ENCODE peak calls at places on chromosomes 2 and 18, in eight cellular contexts. R, W, Y, O, G, H, M and F are unnamed samples.

GRCh38 chr2:241490444-241490760 is 18.0 kb downstream of the STK25 start:
- DNase-seq in H (no peak), R (no peak), O (no peak), M (no peak), W (no peak), Y (no peak), G (no peak), F (no peak)

GRCh38 chr2:237600205-237600846 is 9.8 kb upstream of the RAB17 start:
- DNase-seq in H (peak; percentile 28), Y (no peak), O (peak; percentile 85), M (no peak), R (peak; percentile 81), W (no peak), G (no peak), F (no peak)

GRCh38 chr2:38076710-38077430 is 919 bp upstream of the CYP1B1 start:
- DNase-seq in M (peak; percentile 84), O (peak; percentile 96), W (peak; percentile 86), H (peak; percentile 84), Y (peak; percentile 94), R (peak; percentile 98), G (peak; percentile 68), F (peak; percentile 61)

GRCh38 chr2:46747297-46747818 is 168.2 kb downstream of the MCFD2 start:
- DNase-seq in R (no peak), G (no peak), M (no peak), O (no peak), W (no peak), H (no peak), Y (no peak), F (no peak)

GRCh38 chr2:4780679-4781078 is 911.5 kb upstream of the SOX11 start:
- DNase-seq in O (no peak), M (peak; percentile 23), W (peak; percentile 8), R (no peak), G (no peak), H (no peak), Y (no peak), F (no peak)

GRCh38 chr2:30772021-30772705 is 35.1 kb downstream of the CAPN13 start:
- DNase-seq in R (no peak), Y (no peak), W (no peak), H (peak; percentile 15), G (no peak), M (no peak), O (no peak), F (no peak)

GRCh38 chr2:241743620-241744019 is 9.2 kb downstream of the D2HGDH start:
- DNase-seq in H (no peak), W (no peak), G (no peak), M (no peak), R (no peak), O (no peak), Y (no peak), F (no peak)

GRCh38 chr2:131015764-131016163 is 77.5 kb downstream of the FAM168B start:
- DNase-seq in M (no peak), G (no peak), R (no peak), Y (no peak), H (no peak), W (no peak), O (no peak), F (no peak)

GRCh38 chr2:121489284-121489683 is 41.4 kb upstream of the RNU4ATAC start:
- DNase-seq in Y (peak; percentile 19), O (no peak), M (peak; percentile 54), G (no peak), R (no peak), H (no peak), W (peak; percentile 72), F (no peak)

GRCh38 chr18:35063875-35064274 is 22.7 kb downstream of the MAPRE2 start:
- DNase-seq in G (no peak), R (no peak), H (no peak), Y (no peak), O (no peak), M (no peak), W (no peak), F (no peak)

GRCh38 chr2:140344842-140345241 is 1564.7 kb upstream of the NXPH2 start:
- DNase-seq in H (no peak), M (peak; percentile 90), R (peak; percentile 65), O (no peak), W (peak; percentile 2), G (no peak), Y (no peak), F (no peak)

GRCh38 chr2:145916799-145917198 is 1396.9 kb upstream of the ZEB2 start:
- DNase-seq in R (no peak), O (no peak), Y (no peak), H (no peak), M (no peak), W (no peak), G (no peak), F (no peak)

GRCh38 chr18:45945669-45946068 is 21.5 kb downstream of the EPG5 start:
- DNase-seq in Y (no peak), O (no peak), G (no peak), M (no peak), H (no peak), W (no peak), R (no peak), F (no peak)

GRCh38 chr18:36025025-36025424 is 42.3 kb downstream of the RPRD1A start:
- DNase-seq in Y (no peak), H (no peak), O (no peak), M (no peak), W (no peak), G (no peak), R (peak; percentile 67), F (no peak)

GRCh38 chr2:121505005-121505404 is 25.7 kb upstream of the RNU4ATAC start:
- DNase-seq in R (peak; percentile 92), W (peak; percentile 98), Y (peak; percentile 38), M (peak; percentile 73), G (no peak), O (no peak), H (no peak), F (no peak)

GRCh38 chr18:49565656-49566055 is 3.8 kb downstream of the LIPG start:
- DNase-seq in O (no peak), M (no peak), H (no peak), W (no peak), Y (no peak), R (peak; percentile 79), G (no peak), F (no peak)

GRCh38 chr2:33746401-33746800 is 147.3 kb upstream of the FAM98A start:
- DNase-seq in M (no peak), R (no peak), O (no peak), W (no peak), H (no peak), Y (no peak), G (no peak), F (no peak)

GRCh38 chr2:176844461-176844860 is 368.1 kb upstream of the HNRNPA3 start:
- DNase-seq in R (no peak), H (no peak), G (no peak), W (no peak), M (no peak), O (no peak), Y (no peak), F (no peak)

GRCh38 chr2:104412384-104412783 is 441.5 kb upstream of the POU3F3 start:
- DNase-seq in H (no peak), R (no peak), O (no peak), Y (peak; percentile 3), W (peak; percentile 2), M (peak; percentile 50), G (no peak), F (no peak)

GRCh38 chr2:150485871-150486538 is 1.5 kb downstream of the RND3 start:
- DNase-seq in Y (peak; percentile 71), G (peak; percentile 64), O (peak; percentile 94), W (peak; percentile 80), R (peak; percentile 82), H (peak; percentile 62), M (peak; percentile 79), F (no peak)

GRCh38 chr2:128734521-128735295 is 416.0 kb upstream of the HS6ST1 start:
- DNase-seq in W (no peak), R (no peak), O (peak; percentile 89), M (no peak), H (peak; percentile 67), Y (no peak), G (no peak), F (no peak)

GRCh38 chr2:238493880-238494572 is 67.3 kb downstream of the ASB1 start:
- DNase-seq in H (peak; percentile 22), R (no peak), M (peak; percentile 4), O (no peak), Y (no peak), W (no peak), G (no peak), F (peak; percentile 57)

GRCh38 chr2:115549731-115550130 is 1107.3 kb downstream of the DPP10 start:
- DNase-seq in W (no peak), M (no peak), Y (no peak), H (no peak), O (no peak), G (no peak), R (no peak), F (no peak)

GRCh38 chr2:149926149-149926548 is 338.6 kb upstream of the MMADHC start:
- DNase-seq in R (peak; percentile 24), W (no peak), Y (no peak), H (no peak), M (no peak), G (no peak), O (no peak), F (no peak)

GRCh38 chr2:33512112-33512511 is 35.7 kb downstream of the RASGRP3 start:
- DNase-seq in G (no peak), R (no peak), Y (no peak), H (no peak), O (no peak), W (no peak), M (no peak), F (no peak)

DNA sequence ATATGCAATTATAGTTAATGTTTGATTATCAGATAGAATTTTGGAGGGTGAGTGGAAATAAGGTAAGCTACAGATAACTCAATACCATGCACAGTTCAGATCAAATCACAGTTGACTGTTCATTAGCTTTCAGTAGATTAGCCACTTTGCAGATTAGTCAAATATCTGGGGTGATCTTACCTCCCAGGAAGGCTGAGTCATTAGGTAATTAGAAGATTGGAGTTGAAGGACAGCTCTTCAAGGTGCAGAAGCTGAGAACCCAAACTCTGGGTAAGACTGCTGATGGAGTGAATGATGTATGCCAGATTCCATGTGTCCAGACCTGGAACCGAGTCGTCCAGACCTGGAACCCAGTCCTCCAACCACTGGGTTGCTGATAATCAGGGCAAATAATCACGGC is 262.8 kb upstream of the UBE2E3 start:
- DNase-seq in W (peak; percentile 51), Y (no peak), G (no peak), H (no peak), O (no peak), R (no peak), M (no peak), F (no peak)
- TF ChIP-seq CTCF in W (no peak), Y (no peak), G (no peak), H (no peak), O (no peak), R (no peak), M (no peak), F (no peak)

GRCh38 chr2:18066894-18067293 is 188.4 kb downstream of the KCNS3 start:
- DNase-seq in O (no peak), Y (no peak), R (no peak), W (no peak), G (no peak), H (peak; percentile 30), M (no peak), F (no peak)
- TF ChIP-seq CTCF in O (no peak), Y (no peak), R (no peak), W (no peak), G (no peak), H (peak; percentile 26), M (no peak), F (no peak)

GRCh38 chr2:166127217-166128155 is at the start of gene SCN1A:
- DNase-seq in W (peak; percentile 51), Y (peak; percentile 3), M (peak; percentile 81), R (peak; percentile 72), H (no peak), G (no peak), O (no peak), F (no peak)
- TF ChIP-seq CTCF in W (peak; percentile 58), Y (peak; percentile 67), M (peak; percentile 94), R (peak; percentile 60), H (peak; percentile 79), G (peak; percentile 43), O (peak; percentile 57), F (no peak)

GRCh38 chr2:44620189-44620990 is 258.6 kb downstream of the CAMKMT start:
- DNase-seq in R (no peak), O (no peak), H (no peak), M (peak; percentile 28), Y (no peak), G (no peak), W (peak; percentile 8), F (no peak)
- TF ChIP-seq CTCF in R (no peak), O (no peak), H (peak; percentile 38), M (peak; percentile 29), Y (no peak), G (no peak), W (no peak), F (no peak)